ENCODE peak calls at places on chromosomes 2 and 18, in eight cellular contexts. C is activated CD8-positive, alpha-beta T cell treated with anti-CD3 and anti-CD28 coated beads for 36 hours; J is nephron progenitor cell; P is hepatocyte; R is heart right ventricle; W is brain microvascular endothelial cell; S is AG09319; Z is adrenal gland. Y is an unnamed sample.

GRCh38 chr2:68716539-68716938 is 18.1 kb upstream of the ARHGAP25 start:
- DNase-seq in C (peak; percentile 55), J (no peak), P (no peak), R (no peak), W (no peak), S (no peak), Z (no peak), Y (no peak)

GRCh38 chr2:203225423-203226039 is 13.3 kb upstream of the CYP20A1 start:
- DNase-seq in C (peak; percentile 45), J (peak; percentile 30), P (peak; percentile 17), R (no peak), W (peak; percentile 25), S (no peak), Z (no peak), Y (peak; percentile 5)

GRCh38 chr2:134108124-134108523 is 145.7 kb upstream of the MGAT5 start:
- DNase-seq in C (no peak), J (no peak), P (no peak), R (no peak), W (no peak), S (no peak), Z (no peak), Y (peak; percentile 28)

GRCh38 chr2:39728941-39729351 is 50.1 kb downstream of the THUMPD2 start:
- DNase-seq in C (peak; percentile 60), J (peak; percentile 39), P (peak; percentile 48), R (no peak), W (peak; percentile 51), S (no peak), Z (no peak), Y (peak; percentile 34)

GRCh38 chr2:128322651-128323491 is 4.2 kb upstream of the HS6ST1 start:
- DNase-seq in C (no peak), J (no peak), P (peak; percentile 15), R (peak; percentile 33), W (no peak), S (no peak), Z (peak; percentile 50), Y (no peak)

GRCh38 chr2:68429311-68429826 is 37.7 kb downstream of the FBXO48 start:
- DNase-seq in C (no peak), J (no peak), P (no peak), R (no peak), W (no peak), S (no peak), Z (no peak), Y (no peak)

GRCh38 chr2:677056-677949 is at the start of gene TMEM18:
- DNase-seq in C (peak; percentile 96), J (no peak), P (peak; percentile 98), R (no peak), W (peak; percentile 98), S (peak; percentile 99), Z (peak; percentile 98), Y (peak; percentile 99)

GRCh38 chr2:105712981-105713596 is 31.6 kb upstream of the NCK2 start:
- DNase-seq in C (no peak), J (no peak), P (peak; percentile 19), R (no peak), W (no peak), S (no peak), Z (no peak), Y (peak; percentile 5)

GRCh38 chr18:43322133-43322532 is 44.8 kb upstream of the SYT4 start:
- DNase-seq in C (no peak), J (no peak), P (no peak), R (no peak), W (no peak), S (no peak), Z (no peak), Y (no peak)

GRCh38 chr2:86414996-86415395 is 26.2 kb upstream of the KDM3A start:
- DNase-seq in C (no peak), J (peak; percentile 24), P (no peak), R (no peak), W (no peak), S (no peak), Z (no peak), Y (no peak)

GRCh38 chr2:96526615-96527014 is 9.9 kb upstream of the ARID5A start:
- DNase-seq in C (no peak), J (no peak), P (no peak), R (no peak), W (no peak), S (no peak), Z (no peak), Y (no peak)

GRCh38 chr2:216606551-216607527 is 26.4 kb upstream of the IGFBP2 start:
- DNase-seq in C (peak; percentile 95), J (peak; percentile 35), P (peak; percentile 46), R (no peak), W (no peak), S (no peak), Z (no peak), Y (no peak)

GRCh38 chr2:186380805-186381204 is 105.3 kb upstream of the ZC3H15 start:
- DNase-seq in C (no peak), J (no peak), P (no peak), R (no peak), W (no peak), S (no peak), Z (no peak), Y (no peak)

GRCh38 chr2:29033172-29033571 is 41.2 kb downstream of the PCARE start:
- DNase-seq in C (no peak), J (no peak), P (no peak), R (no peak), W (no peak), S (no peak), Z (no peak), Y (peak; percentile 37)

GRCh38 chr2:112821142-112821541 is 15.4 kb downstream of the IL1B start:
- DNase-seq in C (peak; percentile 86), J (no peak), P (no peak), R (no peak), W (no peak), S (no peak), Z (no peak), Y (no peak)

GRCh38 chr18:70673834-70674233 is 385.0 kb downstream of the SOCS6 start:
- DNase-seq in C (no peak), J (no peak), P (no peak), R (no peak), W (no peak), S (no peak), Z (no peak), Y (no peak)

GRCh38 chr2:163641986-163642385 is 93.8 kb downstream of the FIGN start:
- DNase-seq in C (no peak), J (no peak), P (no peak), R (no peak), W (peak; percentile 41), S (no peak), Z (no peak), Y (no peak)

GRCh38 chr2:237524631-237525030 is 37.6 kb downstream of the MLPH start:
- DNase-seq in C (no peak), J (no peak), P (no peak), R (no peak), W (no peak), S (no peak), Z (no peak), Y (no peak)

DNA sequence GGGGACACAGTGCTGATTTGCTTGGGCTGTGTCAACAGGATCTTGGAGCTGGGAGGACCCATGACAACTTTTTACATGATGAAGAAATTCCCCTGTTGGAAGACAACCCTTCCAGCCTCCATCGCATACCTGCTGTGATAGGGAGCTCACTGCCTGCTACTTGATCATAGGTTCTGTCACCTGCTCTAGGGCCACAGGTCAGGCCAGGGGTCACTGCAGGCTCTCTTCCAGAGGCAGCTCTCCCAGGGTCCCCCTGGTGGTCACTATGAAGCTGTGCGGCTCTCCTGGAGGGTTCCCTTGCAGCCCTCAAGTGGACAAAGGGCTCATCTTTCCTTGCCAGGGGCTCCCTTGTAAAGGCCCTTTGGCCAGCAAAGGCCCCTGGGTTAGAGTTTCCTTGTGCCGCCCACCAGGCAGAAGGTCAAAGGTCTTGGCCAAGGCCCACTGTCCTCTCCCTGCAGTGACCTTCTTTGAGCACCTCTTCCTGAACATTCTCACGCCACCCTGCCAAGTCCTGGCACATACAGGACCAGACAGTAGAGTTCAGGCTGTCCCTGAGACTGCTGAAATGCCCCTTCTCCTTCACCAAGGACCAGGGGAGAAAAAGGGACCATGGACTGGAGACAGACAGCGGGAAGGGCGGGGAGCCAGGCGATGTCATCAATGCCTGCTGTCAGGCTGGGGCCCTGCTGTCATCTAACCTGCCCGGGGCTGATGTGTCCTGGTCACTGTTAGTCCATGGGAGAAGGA is 345.1 kb downstream of the DYSF start:
- DNase-seq in C (peak; percentile 26), J (peak; percentile 71), P (peak; percentile 63), R (peak; percentile 38), W (peak; percentile 9), S (no peak), Z (peak; percentile 45), Y (peak; percentile 18)
- TF ChIP-seq CTCF in C (peak; percentile 57), J (peak; percentile 84), P (peak; percentile 63), R (peak; percentile 75), W (peak; percentile 93), S (peak; percentile 88), Z (peak; percentile 79), Y (peak; percentile 94)

GRCh38 chr2:241300000-241300399 is 15.5 kb downstream of the HDLBP start:
- DNase-seq in C (peak; percentile 74), J (no peak), P (no peak), R (no peak), W (no peak), S (no peak), Z (no peak), Y (no peak)

GRCh38 chr2:241304039-241304670 is 11.3 kb downstream of the HDLBP start:
- DNase-seq in C (no peak), J (no peak), P (no peak), R (no peak), W (no peak), S (no peak), Z (no peak), Y (no peak)

GRCh38 chr2:241298554-241299165 is 16.8 kb downstream of the HDLBP start:
- DNase-seq in C (no peak), J (no peak), P (no peak), R (no peak), W (no peak), S (no peak), Z (no peak), Y (no peak)

GRCh38 chr2:241302759-241303651 is 12.5 kb downstream of the HDLBP start:
- DNase-seq in C (no peak), J (no peak), P (no peak), R (no peak), W (no peak), S (no peak), Z (no peak), Y (no peak)

GRCh38 chr2:241302083-241302482 is 13.4 kb downstream of the HDLBP start:
- DNase-seq in C (no peak), J (no peak), P (no peak), R (no peak), W (no peak), S (no peak), Z (no peak), Y (no peak)
- TF ChIP-seq CTCF in C (no peak), J (no peak), P (no peak), R (no peak), W (no peak), S (no peak), Z (no peak), Y (no peak)

GRCh38 chr2:156333951-156334495 is 1.5 kb upstream of the NR4A2 start:
- DNase-seq in C (peak; percentile 84), J (peak; percentile 76), P (peak; percentile 79), R (peak; percentile 72), W (peak; percentile 52), S (peak; percentile 47), Z (peak; percentile 65), Y (peak; percentile 49)
- TF ChIP-seq CTCF in C (no peak), J (no peak), P (peak; percentile 4), R (no peak), W (no peak), S (no peak), Z (peak; percentile 14), Y (no peak)

DNA sequence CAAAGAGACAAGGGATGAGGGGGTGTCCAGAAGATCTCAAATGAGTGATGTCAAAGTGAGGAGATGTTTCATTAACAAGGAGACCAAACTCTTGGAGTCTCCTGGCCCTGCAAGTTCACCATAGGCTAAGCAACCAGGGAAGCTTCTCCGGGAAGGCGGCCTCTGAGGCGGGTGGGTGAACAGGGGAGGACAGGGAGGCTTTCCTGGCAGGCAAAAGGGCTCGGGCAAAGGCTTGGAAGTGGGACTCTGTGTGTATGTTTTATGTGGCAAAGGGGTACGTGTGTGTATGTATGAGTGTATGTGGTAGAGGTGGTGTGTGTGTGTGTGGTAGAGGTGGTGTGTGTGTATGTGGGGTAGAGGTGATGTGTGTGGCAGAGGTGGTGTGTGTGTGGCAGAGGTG is 163.9 kb downstream of the DYSF start:
- DNase-seq in C (no peak), J (no peak), P (no peak), R (no peak), W (no peak), S (no peak), Z (peak; percentile 12), Y (no peak)
- TF ChIP-seq CTCF in C (no peak), J (no peak), P (no peak), R (no peak), W (no peak), S (no peak), Z (no peak), Y (no peak)

Y was measured in HFFc6.